ENCODE peak calls at places on chromosomes 13 and 19, in seven cellular contexts. One of them, this sample, is unnamed.

GRCh38 chr19:4378886-4379285 is 21.5 kb downstream of the SH3GL1 start:
- DNase-seq in fibroblast of lung: no peak
- DNase-seq in lung: no peak
- DNase-seq in suprapubic skin: no peak
- DNase-seq in heart right ventricle: no peak
- DNase-seq in ascending aorta: no peak
- DNase-seq in cardiac muscle cell: no peak
- DNase-seq in this sample: no peak

GRCh38 chr19:2372076-2372612 is 12.1 kb downstream of the TMPRSS9 start:
- DNase-seq in ascending aorta: no peak
- DNase-seq in fibroblast of lung: no peak
- DNase-seq in lung: no peak
- DNase-seq in suprapubic skin: no peak
- DNase-seq in cardiac muscle cell: no peak
- DNase-seq in heart right ventricle: no peak
- DNase-seq in this sample: no peak

GRCh38 chr13:40220299-40220935 is 446.0 kb downstream of the FOXO1 start:
- DNase-seq in heart right ventricle: no peak
- DNase-seq in suprapubic skin: no peak
- DNase-seq in cardiac muscle cell: no peak
- DNase-seq in lung: no peak
- DNase-seq in fibroblast of lung: peak; percentile 41
- DNase-seq in ascending aorta: no peak
- DNase-seq in this sample: no peak

GRCh38 chr19:43812259-43812658 is 10.0 kb upstream of the LYPD5 start:
- DNase-seq in lung: no peak
- DNase-seq in fibroblast of lung: no peak
- DNase-seq in cardiac muscle cell: no peak
- DNase-seq in suprapubic skin: no peak
- DNase-seq in heart right ventricle: no peak
- DNase-seq in ascending aorta: no peak
- DNase-seq in this sample: no peak

GRCh38 chr13:98026457-98026857 is 73.0 kb downstream of the IPO5 start:
- DNase-seq in heart right ventricle: no peak
- DNase-seq in cardiac muscle cell: no peak
- DNase-seq in fibroblast of lung: peak; percentile 64
- DNase-seq in lung: no peak
- DNase-seq in suprapubic skin: no peak
- DNase-seq in ascending aorta: no peak
- DNase-seq in this sample: no peak

GRCh38 chr13:73741742-73742141 is 392.5 kb downstream of the KLF12 start:
- DNase-seq in suprapubic skin: no peak
- DNase-seq in heart right ventricle: no peak
- DNase-seq in lung: no peak
- DNase-seq in fibroblast of lung: no peak
- DNase-seq in cardiac muscle cell: no peak
- DNase-seq in ascending aorta: no peak
- DNase-seq in this sample: no peak

GRCh38 chr13:110541526-110541920 is 20.0 kb downstream of the RAB20 start:
- DNase-seq in ascending aorta: no peak
- DNase-seq in suprapubic skin: no peak
- DNase-seq in fibroblast of lung: peak; percentile 32
- DNase-seq in heart right ventricle: no peak
- DNase-seq in cardiac muscle cell: peak; percentile 19
- DNase-seq in lung: no peak
- DNase-seq in this sample: no peak

GRCh38 chr19:44792286-44792685 is 14.6 kb downstream of the CBLC start:
- DNase-seq in ascending aorta: no peak
- DNase-seq in suprapubic skin: no peak
- DNase-seq in fibroblast of lung: no peak
- DNase-seq in heart right ventricle: no peak
- DNase-seq in lung: no peak
- DNase-seq in cardiac muscle cell: no peak
- DNase-seq in this sample: no peak

GRCh38 chr19:38736036-38736412 is 8.2 kb downstream of the CAPN12 start:
- DNase-seq in heart right ventricle: peak; percentile 51
- DNase-seq in lung: peak; percentile 63
- DNase-seq in fibroblast of lung: no peak
- DNase-seq in suprapubic skin: no peak
- DNase-seq in cardiac muscle cell: peak; percentile 75
- DNase-seq in ascending aorta: no peak
- DNase-seq in this sample: peak; percentile 74

DNA sequence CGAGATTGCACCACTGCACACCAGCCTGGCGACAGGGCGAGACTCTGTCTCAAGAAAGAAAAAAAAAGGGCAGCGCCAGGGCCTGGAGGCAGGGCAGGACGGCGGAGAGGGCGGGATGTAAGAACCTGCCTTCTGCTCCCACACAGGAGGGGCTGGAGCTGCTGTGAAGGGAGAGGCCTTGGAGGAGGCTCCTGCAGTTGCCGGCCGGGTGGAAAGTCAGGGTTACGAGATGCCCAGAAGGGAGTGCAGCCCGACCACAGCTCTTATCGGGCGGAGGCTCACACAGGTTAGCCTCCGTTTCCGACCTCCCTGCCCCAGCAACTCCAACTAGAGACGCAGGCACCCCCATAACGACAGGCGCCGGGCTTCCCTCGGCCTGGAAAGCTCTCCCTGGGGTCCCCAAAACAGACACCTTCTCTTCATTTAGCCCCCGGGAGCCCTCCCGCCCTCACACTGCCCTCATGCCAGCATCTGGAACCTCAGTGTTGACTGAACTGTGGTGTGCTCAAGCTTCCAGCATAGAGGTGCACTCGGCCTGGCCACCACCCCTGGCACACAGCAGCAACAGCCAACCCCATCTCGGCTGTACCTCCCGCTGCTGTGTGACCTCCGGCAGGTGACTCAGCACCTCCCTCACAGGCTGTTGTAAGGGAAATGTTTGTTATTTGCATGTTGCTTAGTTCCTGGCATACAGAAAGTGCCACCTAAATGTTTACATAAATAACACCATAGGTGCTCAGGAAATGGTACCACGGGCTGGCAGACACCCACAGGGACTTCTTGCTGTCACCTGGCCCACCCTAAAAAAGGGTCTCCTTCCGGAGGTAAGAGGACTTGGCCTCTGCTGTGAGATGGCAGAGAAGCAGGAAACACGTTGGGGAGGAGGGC is 1.3 kb downstream of the PLPP2 start:
- DNase-seq in cardiac muscle cell: no peak
- DNase-seq in heart right ventricle: no peak
- DNase-seq in ascending aorta: no peak
- DNase-seq in fibroblast of lung: no peak
- DNase-seq in lung: no peak
- DNase-seq in suprapubic skin: no peak
- DNase-seq in this sample: peak; percentile 36
- H3K27ac ChIP-seq in cardiac muscle cell: no peak overlapping the region
- H3K27ac ChIP-seq in heart right ventricle: no peak overlapping the region
- H3K27ac ChIP-seq in ascending aorta: no peak overlapping the region
- H3K27ac ChIP-seq in fibroblast of lung: no peak overlapping the region
- H3K27ac ChIP-seq in lung: peak overlapping the region; percentile 49
- H3K27ac ChIP-seq in suprapubic skin: peak overlapping the region; percentile 89
- H3K27ac ChIP-seq in this sample: no peak overlapping the region

GRCh38 chr13:23175920-23176319 is 4.9 kb upstream of the SGCG start:
- DNase-seq in fibroblast of lung: peak; percentile 40
- DNase-seq in heart right ventricle: no peak
- DNase-seq in suprapubic skin: no peak
- DNase-seq in lung: no peak
- DNase-seq in ascending aorta: no peak
- DNase-seq in cardiac muscle cell: no peak
- DNase-seq in this sample: no peak
- TF ChIP-seq CTCF in fibroblast of lung: no peak
- TF ChIP-seq CTCF in heart right ventricle: peak; percentile 13
- TF ChIP-seq CTCF in suprapubic skin: no peak
- TF ChIP-seq CTCF in lung: no peak
- TF ChIP-seq CTCF in ascending aorta: no peak
- TF ChIP-seq CTCF in cardiac muscle cell: peak; percentile 43
- TF ChIP-seq CTCF in this sample: peak; percentile 13

GRCh38 chr13:50901701-50902100 is 7.9 kb upstream of the RNASEH2B start:
- DNase-seq in cardiac muscle cell: no peak
- DNase-seq in suprapubic skin: no peak
- DNase-seq in lung: no peak
- DNase-seq in fibroblast of lung: no peak
- DNase-seq in heart right ventricle: no peak
- DNase-seq in ascending aorta: no peak
- DNase-seq in this sample: no peak
- H3K4me1 ChIP-seq in cardiac muscle cell: peaks cover 9% of the 10 kb centered on the region
- H3K4me1 ChIP-seq in suprapubic skin: no peaks in the 10 kb centered on the region
- H3K4me1 ChIP-seq in lung: no peaks in the 10 kb centered on the region
- H3K4me1 ChIP-seq in fibroblast of lung: no peaks in the 10 kb centered on the region
- H3K4me1 ChIP-seq in heart right ventricle: no peaks in the 10 kb centered on the region
- H3K4me1 ChIP-seq in ascending aorta: no peaks in the 10 kb centered on the region
- H3K4me1 ChIP-seq in this sample: no peaks in the 10 kb centered on the region

DNA sequence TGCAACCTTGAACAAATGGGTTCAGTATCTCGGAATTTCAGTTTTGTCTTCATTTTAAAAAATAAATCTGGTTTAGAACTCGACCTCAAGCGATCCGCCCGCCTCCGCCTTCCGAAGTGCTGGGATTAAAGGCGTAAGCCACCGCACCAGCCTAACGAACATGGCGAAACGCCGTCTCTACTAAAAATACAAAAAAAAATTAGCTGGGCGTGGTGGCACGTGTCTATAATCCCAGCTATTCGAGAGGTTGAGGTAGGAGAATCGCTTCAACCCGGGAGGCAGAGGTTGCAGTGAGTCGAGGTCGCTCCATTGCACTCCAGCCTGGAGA is 571 bp downstream of the ZNF302 start:
- DNase-seq in cardiac muscle cell: no peak
- DNase-seq in lung: no peak
- DNase-seq in suprapubic skin: no peak
- DNase-seq in ascending aorta: no peak
- DNase-seq in heart right ventricle: no peak
- DNase-seq in fibroblast of lung: no peak
- DNase-seq in this sample: no peak
- H3K27ac ChIP-seq in cardiac muscle cell: peak overlapping the region; percentile 99
- H3K27ac ChIP-seq in lung: peak overlapping the region; percentile 100
- H3K27ac ChIP-seq in suprapubic skin: peak overlapping the region; percentile 95
- H3K27ac ChIP-seq in ascending aorta: peak overlapping the region; percentile 99
- H3K27ac ChIP-seq in heart right ventricle: peak overlapping the region; percentile 99
- H3K27ac ChIP-seq in fibroblast of lung: peak overlapping the region; percentile 98
- H3K27ac ChIP-seq in this sample: peak overlapping the region; percentile 98

GRCh38 chr13:86870388-86870966 is 800.7 kb upstream of the SLITRK5 start:
- DNase-seq in ascending aorta: no peak
- DNase-seq in fibroblast of lung: peak; percentile 49
- DNase-seq in heart right ventricle: no peak
- DNase-seq in cardiac muscle cell: peak; percentile 22
- DNase-seq in suprapubic skin: no peak
- DNase-seq in lung: no peak
- DNase-seq in this sample: no peak
- TF ChIP-seq CTCF in ascending aorta: peak; percentile 28
- TF ChIP-seq CTCF in fibroblast of lung: peak; percentile 38
- TF ChIP-seq CTCF in heart right ventricle: peak; percentile 65
- TF ChIP-seq CTCF in cardiac muscle cell: peak; percentile 49
- TF ChIP-seq CTCF in suprapubic skin: no peak
- TF ChIP-seq CTCF in lung: peak; percentile 8
- TF ChIP-seq CTCF in this sample: no peak

GRCh38 chr19:30911491-30911890 is 437.7 kb downstream of the TSHZ3 start:
- DNase-seq in fibroblast of lung: no peak
- DNase-seq in suprapubic skin: no peak
- DNase-seq in cardiac muscle cell: no peak
- DNase-seq in heart right ventricle: no peak
- DNase-seq in lung: no peak
- DNase-seq in ascending aorta: no peak
- DNase-seq in this sample: no peak
- H3K4me1 ChIP-seq in fibroblast of lung: no peaks in the 10 kb centered on the region
- H3K4me1 ChIP-seq in suprapubic skin: peaks cover 4% of the 10 kb centered on the region
- H3K4me1 ChIP-seq in cardiac muscle cell: no peaks in the 10 kb centered on the region
- H3K4me1 ChIP-seq in heart right ventricle: no peaks in the 10 kb centered on the region
- H3K4me1 ChIP-seq in lung: no peaks in the 10 kb centered on the region
- H3K4me1 ChIP-seq in ascending aorta: no peaks in the 10 kb centered on the region
- H3K4me1 ChIP-seq in this sample: no peaks in the 10 kb centered on the region

DNA sequence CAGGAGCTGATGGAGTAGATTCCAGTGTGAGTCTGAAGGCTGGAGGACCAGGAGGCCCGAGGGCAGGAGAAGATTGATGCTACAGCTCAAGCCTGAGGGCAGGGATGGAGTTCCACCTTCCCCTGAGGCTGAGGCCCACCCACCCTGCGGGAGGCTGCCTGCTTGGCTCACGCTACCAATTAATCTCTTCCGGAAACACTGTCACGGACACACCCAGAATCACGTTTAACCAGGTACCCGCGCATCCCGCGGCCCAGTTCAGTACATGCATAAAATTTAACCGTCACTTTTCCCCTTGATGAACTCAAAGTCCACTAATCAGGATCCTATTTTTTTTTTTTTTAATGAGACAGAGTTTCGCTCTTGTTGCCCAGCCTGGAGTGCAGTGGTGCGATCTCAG is 5.2 kb upstream of the ZNF628 start:
- DNase-seq in fibroblast of lung: no peak
- DNase-seq in lung: no peak
- DNase-seq in cardiac muscle cell: no peak
- DNase-seq in heart right ventricle: no peak
- DNase-seq in ascending aorta: no peak
- DNase-seq in suprapubic skin: no peak
- DNase-seq in this sample: no peak
- H3K27ac ChIP-seq in fibroblast of lung: no peak overlapping the region
- H3K27ac ChIP-seq in lung: no peak overlapping the region
- H3K27ac ChIP-seq in cardiac muscle cell: no peak overlapping the region
- H3K27ac ChIP-seq in heart right ventricle: no peak overlapping the region
- H3K27ac ChIP-seq in ascending aorta: no peak overlapping the region
- H3K27ac ChIP-seq in suprapubic skin: no peak overlapping the region
- H3K27ac ChIP-seq in this sample: no peak overlapping the region

GRCh38 chr19:46404039-46404883 is 9.1 kb downstream of the CCDC8 start:
- DNase-seq in fibroblast of lung: peak; percentile 63
- DNase-seq in cardiac muscle cell: peak; percentile 76
- DNase-seq in suprapubic skin: no peak
- DNase-seq in lung: peak; percentile 51
- DNase-seq in heart right ventricle: peak; percentile 48
- DNase-seq in ascending aorta: no peak
- DNase-seq in this sample: peak; percentile 53
- TF ChIP-seq CTCF in fibroblast of lung: peak; percentile 45
- TF ChIP-seq CTCF in cardiac muscle cell: peak; percentile 56
- TF ChIP-seq CTCF in suprapubic skin: no peak
- TF ChIP-seq CTCF in lung: no peak
- TF ChIP-seq CTCF in heart right ventricle: peak; percentile 36
- TF ChIP-seq CTCF in ascending aorta: no peak
- TF ChIP-seq CTCF in this sample: peak; percentile 8

DNA sequence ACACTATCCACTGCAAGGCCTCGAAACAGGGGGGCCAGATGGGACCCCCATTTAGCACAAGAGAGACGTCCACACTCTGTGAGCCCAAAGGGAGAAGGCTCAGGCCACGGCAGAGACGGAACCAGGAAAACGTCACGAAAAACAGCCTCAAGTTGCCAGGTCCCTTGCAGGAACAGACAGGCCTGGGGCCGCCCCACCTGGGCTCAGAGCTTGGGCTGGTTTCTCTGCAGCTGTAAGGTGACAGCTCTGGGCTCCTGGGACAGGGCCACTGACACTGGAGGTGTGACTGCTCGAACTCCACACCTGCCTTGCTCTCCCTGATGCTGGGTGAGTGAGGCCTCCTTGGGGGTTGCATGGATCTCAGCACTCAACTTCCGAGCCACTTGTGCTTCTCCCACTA is 3.2 kb downstream of the ZNF787 start:
- DNase-seq in cardiac muscle cell: no peak
- DNase-seq in lung: no peak
- DNase-seq in ascending aorta: no peak
- DNase-seq in heart right ventricle: no peak
- DNase-seq in suprapubic skin: no peak
- DNase-seq in fibroblast of lung: no peak
- DNase-seq in this sample: no peak
- H3K4me1 ChIP-seq in cardiac muscle cell: peaks cover 24% of the 10 kb centered on the region
- H3K4me1 ChIP-seq in lung: peaks cover 12% of the 10 kb centered on the region
- H3K4me1 ChIP-seq in ascending aorta: peaks cover 23% of the 10 kb centered on the region
- H3K4me1 ChIP-seq in heart right ventricle: peaks cover 56% of the 10 kb centered on the region
- H3K4me1 ChIP-seq in suprapubic skin: peaks cover 72% of the 10 kb centered on the region
- H3K4me1 ChIP-seq in fibroblast of lung: peaks cover 15% of the 10 kb centered on the region
- H3K4me1 ChIP-seq in this sample: peaks cover 59% of the 10 kb centered on the region